ENCODE peak calls at places on chromosomes 13 and 19, in six cellular contexts. T, G, I, E, F and B are unnamed samples.

GRCh38 chr13:77919351-77920294 is 992 bp upstream of the EDNRB start:
- ATAC-seq in T (no peak), G (peak; percentile 34), I (no peak), E (peak; percentile 48), F (peak; percentile 75), B (peak; percentile 81)

GRCh38 chr19:53076984-53077383 is 26.2 kb downstream of the ZNF160 start:
- ATAC-seq in T (no peak), G (no peak), I (peak; percentile 39), E (no peak), F (no peak), B (peak; percentile 53)

GRCh38 chr19:52898101-52898500 is 666 bp upstream of the ZNF320 start:
- ATAC-seq in T (no peak), G (no peak), I (no peak), E (no peak), F (no peak), B (no peak)

GRCh38 chr13:28408235-28408848 is 86.6 kb downstream of the FLT1 start:
- ATAC-seq in T (peak; percentile 93), G (peak; percentile 50), I (no peak), E (no peak), F (peak; percentile 75), B (peak; percentile 85)

GRCh38 chr19:50341091-50341564 is 12.0 kb upstream of the KCNC3 start:
- ATAC-seq in T (no peak), G (peak; percentile 78), I (no peak), E (no peak), F (no peak), B (peak; percentile 25)

GRCh38 chr13:111511805-111512504 is 191.5 kb downstream of the TEX29 start:
- ATAC-seq in T (no peak), G (no peak), I (no peak), E (no peak), F (no peak), B (no peak)

GRCh38 chr13:45297456-45298205 is 43.4 kb downstream of the TPT1 start:
- ATAC-seq in T (no peak), G (peak; percentile 58), I (no peak), E (no peak), F (no peak), B (no peak)

GRCh38 chr13:44299142-44299541 is 74.5 kb upstream of the SERP2 start:
- ATAC-seq in T (no peak), G (no peak), I (no peak), E (no peak), F (no peak), B (no peak)

GRCh38 chr19:16650821-16651220 is 9.1 kb downstream of the SMIM7 start:
- ATAC-seq in T (no peak), G (peak; percentile 31), I (no peak), E (no peak), F (peak; percentile 37), B (no peak)

GRCh38 chr19:18301718-18302111 is 20.3 kb upstream of the JUND start:
- ATAC-seq in T (no peak), G (no peak), I (no peak), E (no peak), F (no peak), B (no peak)

GRCh38 chr19:18304194-18304495 is 18.7 kb downstream of the LSM4 start:
- ATAC-seq in T (peak; percentile 31), G (peak; percentile 15), I (peak; percentile 35), E (no peak), F (no peak), B (no peak)

GRCh38 chr19:18306903-18307681 is 15.8 kb downstream of the LSM4 start:
- ATAC-seq in T (no peak), G (no peak), I (no peak), E (no peak), F (no peak), B (no peak)

GRCh38 chr19:18306209-18306902 is 16.5 kb downstream of the LSM4 start:
- ATAC-seq in T (no peak), G (no peak), I (no peak), E (no peak), F (no peak), B (no peak)

DNA sequence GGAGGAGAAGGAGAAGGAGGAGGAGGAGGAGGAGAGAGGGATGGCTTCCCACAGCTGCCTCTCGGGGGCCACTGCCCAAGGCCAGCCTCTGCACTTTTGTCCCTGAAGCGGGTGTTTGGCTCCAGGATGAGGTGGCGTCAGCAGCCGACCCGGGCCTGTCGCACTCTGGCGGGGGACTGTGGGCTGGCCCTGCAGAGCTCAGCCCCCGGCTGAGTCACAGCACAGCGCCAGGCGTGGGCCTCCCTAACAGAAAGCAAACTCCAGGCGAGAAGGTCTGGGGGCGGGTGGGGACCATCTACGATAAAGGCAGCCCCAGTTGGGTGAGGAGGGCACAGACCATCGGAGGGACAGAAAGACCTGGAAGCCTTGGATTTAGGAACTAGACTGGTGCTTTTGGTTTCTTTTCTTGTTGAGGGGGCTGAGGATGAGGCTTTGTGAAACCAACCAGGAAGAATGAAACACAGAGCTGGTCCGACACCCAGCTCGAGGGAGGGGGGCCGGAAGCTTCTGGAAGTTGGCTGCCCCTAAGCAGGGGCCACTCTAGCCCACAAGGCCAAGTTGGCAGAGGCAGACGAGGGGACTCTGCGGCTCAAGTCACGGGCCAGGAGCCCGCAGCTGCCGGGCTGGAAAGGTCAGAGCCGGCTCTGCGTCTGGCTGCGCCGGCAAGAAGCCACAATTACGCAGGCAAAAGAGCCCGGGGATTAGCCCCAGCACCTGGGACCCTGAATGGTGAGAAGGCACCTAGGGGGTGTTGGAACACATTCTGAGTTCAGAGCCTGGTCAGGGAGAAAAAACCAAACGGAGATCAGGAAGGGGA is 18.2 kb downstream of the LSM4 start:
- ATAC-seq in T (peak; percentile 95), G (peak; percentile 79), I (peak; percentile 87), E (peak; percentile 81), F (peak; percentile 86), B (peak; percentile 86)
- TF ChIP-seq POLR2AphosphoS5 in T (peak; percentile 75), G (peak; percentile 57), I (peak; percentile 67), E (peak; percentile 65), F (peak; percentile 83), B (peak; percentile 72)

DNA sequence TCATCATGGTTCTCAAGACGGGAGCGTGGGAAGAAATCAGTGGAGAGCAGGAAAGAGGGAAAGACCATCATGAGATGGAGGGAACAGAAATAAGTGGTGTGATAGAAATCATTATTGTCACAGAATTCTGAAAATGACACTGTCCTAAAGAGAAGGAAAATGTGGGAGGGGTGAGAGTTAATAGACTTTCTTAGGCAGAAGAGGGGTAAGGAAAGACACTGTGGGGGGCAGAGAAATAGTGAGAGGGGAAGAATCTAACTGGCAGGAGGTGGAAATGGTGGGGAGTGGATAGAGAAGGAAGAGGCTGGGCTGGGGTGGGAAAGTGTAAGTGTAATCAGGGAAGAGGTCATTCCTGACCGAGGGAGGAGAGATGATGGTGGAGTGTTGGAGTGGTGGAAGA is 3.2 kb downstream of the PINLYP start:
- ATAC-seq in T (no peak), G (no peak), I (no peak), E (no peak), F (no peak), B (no peak)
- H3K4me3 ChIP-seq in T (no peak overlapping the region), G (no peak overlapping the region), I (no peak overlapping the region), E (no peak overlapping the region), F (no peak overlapping the region), B (no peak overlapping the region)

GRCh38 chr13:73106513-73107214 is 47.9 kb downstream of the KLF5 start:
- ATAC-seq in T (no peak), G (no peak), I (no peak), E (no peak), F (no peak), B (no peak)

GRCh38 chr13:73107970-73108369 is 49.2 kb downstream of the KLF5 start:
- ATAC-seq in T (no peak), G (no peak), I (no peak), E (no peak), F (no peak), B (no peak)

GRCh38 chr13:73101608-73102007 is 42.8 kb downstream of the KLF5 start:
- ATAC-seq in T (no peak), G (no peak), I (no peak), E (no peak), F (no peak), B (no peak)

GRCh38 chr13:73107459-73107858 is 48.7 kb downstream of the KLF5 start:
- ATAC-seq in T (no peak), G (no peak), I (no peak), E (no peak), F (no peak), B (no peak)

GRCh38 chr13:73103238-73103637 is 44.4 kb downstream of the KLF5 start:
- ATAC-seq in T (no peak), G (no peak), I (no peak), E (no peak), F (no peak), B (no peak)
- TF ChIP-seq POLR2AphosphoS5 in T (no peak), G (no peak), I (no peak), E (no peak), F (no peak), B (no peak)

DNA sequence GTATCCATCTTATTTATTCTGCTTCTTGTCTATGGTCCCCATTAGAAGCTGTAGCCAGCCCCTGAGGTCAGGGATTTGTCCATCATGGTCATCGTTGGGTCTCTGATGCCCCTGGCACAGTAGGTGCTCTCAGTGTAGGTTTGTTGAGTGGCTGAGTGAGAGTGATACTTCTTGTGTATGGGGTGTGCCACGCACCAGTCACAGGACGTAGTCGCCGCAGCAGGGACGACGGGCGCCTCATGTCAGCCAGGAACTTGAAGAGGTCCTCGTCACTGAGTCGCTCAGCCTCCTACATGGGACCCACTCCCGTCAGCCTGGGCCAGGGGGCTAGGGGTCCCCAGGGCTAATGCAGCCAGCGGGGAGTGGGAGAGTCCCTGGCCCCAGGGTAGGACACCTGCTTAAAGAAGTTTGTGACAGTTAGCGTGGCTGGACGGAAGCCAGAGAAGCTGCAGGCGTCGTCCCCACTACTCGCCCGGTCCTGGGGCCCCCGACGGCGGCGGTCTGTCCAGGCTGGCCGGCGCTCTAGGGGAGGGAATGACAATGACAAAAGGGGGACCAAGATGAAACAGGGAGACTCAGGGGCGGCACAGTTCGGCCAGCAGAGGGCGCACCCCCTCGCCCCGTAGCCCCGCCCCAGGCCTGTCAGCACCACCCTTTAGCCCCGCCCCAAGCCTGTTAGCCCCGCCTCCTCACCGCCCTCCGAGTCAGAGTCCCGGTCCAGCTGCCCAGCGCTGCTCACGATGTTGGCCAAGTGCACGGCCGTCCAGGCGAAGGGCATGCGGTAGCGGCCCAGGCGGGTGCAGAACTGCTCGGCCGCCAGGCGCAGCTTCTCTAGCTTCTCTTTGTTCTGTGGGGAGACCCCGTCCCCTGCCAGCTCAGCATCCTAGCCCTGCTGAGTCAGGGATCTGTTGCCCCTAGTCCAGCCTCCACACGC is 3.7 kb downstream of the ANGPTL8 start:
- ATAC-seq in T (peak; percentile 99), G (peak; percentile 100), I (peak; percentile 76), E (peak; percentile 93), F (peak; percentile 94), B (peak; percentile 94)
- H3K4me3 ChIP-seq in T (no peak overlapping the region), G (no peak overlapping the region), I (no peak overlapping the region), E (no peak overlapping the region), F (peak overlapping the region; percentile 4), B (no peak overlapping the region)

GRCh38 chr19:3444695-3445234 is 35.6 kb downstream of the SMIM24 start:
- ATAC-seq in T (no peak), G (no peak), I (no peak), E (no peak), F (no peak), B (no peak)
- TF ChIP-seq POLR2AphosphoS5 in T (no peak), G (no peak), I (no peak), E (no peak), F (no peak), B (no peak)

DNA sequence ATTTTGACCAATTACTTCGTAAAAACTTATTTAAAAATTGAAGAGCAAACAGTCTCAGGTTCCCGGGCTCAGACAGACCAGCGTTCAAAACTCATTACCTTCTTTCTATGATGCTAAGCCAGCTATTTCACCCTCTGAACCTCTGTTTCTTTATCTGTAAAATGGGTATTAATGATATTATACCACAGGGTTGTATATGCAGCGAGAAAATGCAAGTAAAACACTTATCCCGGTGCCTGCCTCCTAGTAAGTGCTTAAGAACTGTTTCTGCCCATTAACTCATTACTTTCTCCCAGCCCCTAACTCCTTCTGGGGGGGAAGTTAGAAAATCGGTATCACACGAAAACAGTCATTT is 410 bp upstream of the PAK4 start:
- ATAC-seq in T (no peak), G (peak; percentile 14), I (no peak), E (no peak), F (no peak), B (no peak)
- H3K4me3 ChIP-seq in T (peak overlapping the region; percentile 79), G (peak overlapping the region; percentile 87), I (peak overlapping the region; percentile 35), E (peak overlapping the region; percentile 90), F (peak overlapping the region; percentile 67), B (peak overlapping the region; percentile 94)